ENCODE peak calls at places on chromosome 7, in five cellular contexts. J is body of pancreas, R is endodermal cell, H is astrocyte of the spinal cord, K is psoas muscle. I is an unnamed sample.
A peak's percentile ranks its signal among the peaks of the same experiment; 100 is the strongest.

GRCh38 chr7:80767655-80768054 is 129.2 kb downstream of the CD36 start:
- DNase-seq in R (no peak), H (no peak), K (no peak), J (no peak), I (no peak)

GRCh38 chr7:5177060-5177459 is 13.0 kb upstream of the WIPI2 start:
- DNase-seq in R (no peak), H (peak; percentile 51), K (peak; percentile 66), J (peak; percentile 93), I (peak; percentile 92)

GRCh38 chr7:22561356-22561755 is 61.4 kb upstream of the STEAP1B start:
- DNase-seq in K (peak; percentile 84), H (peak; percentile 100), J (peak; percentile 86), R (peak; percentile 91), I (peak; percentile 99)

GRCh38 chr7:108099650-108100049 is 30.5 kb downstream of the LAMB4 start:
- DNase-seq in J (no peak), R (no peak), K (no peak), H (no peak), I (peak; percentile 90)

GRCh38 chr7:27251513-27252306 is 9.1 kb downstream of the EVX1 start:
- DNase-seq in H (no peak), K (no peak), J (no peak), R (peak; percentile 79), I (no peak)

GRCh38 chr7:152180587-152180986 is 155.1 kb downstream of the GALNT11 start:
- DNase-seq in H (no peak), K (no peak), R (no peak), J (no peak), I (peak; percentile 12)

GRCh38 chr7:133545613-133546012 is 292.7 kb downstream of the EXOC4 start:
- DNase-seq in R (no peak), K (no peak), H (peak; percentile 51), J (no peak), I (peak; percentile 46)

GRCh38 chr7:154336295-154336694 is 284.1 kb downstream of the DPP6 start:
- DNase-seq in K (no peak), H (no peak), R (peak; percentile 59), J (no peak), I (no peak)

GRCh38 chr7:1460757-1461639 is 1.7 kb upstream of the MICALL2 start:
- DNase-seq in J (peak; percentile 80), K (peak; percentile 70), R (peak; percentile 69), H (peak; percentile 37), I (peak; percentile 72)

GRCh38 chr7:74379938-74380337 is 73.8 kb upstream of the GTF2IRD1 start:
- DNase-seq in H (no peak), R (no peak), J (peak; percentile 89), K (no peak), I (no peak)

GRCh38 chr7:94059747-94060146 is 55.6 kb upstream of the BET1 start:
- DNase-seq in R (no peak), J (no peak), H (no peak), K (no peak), I (peak; percentile 95)

GRCh38 chr7:134366481-134366880 is 49.8 kb upstream of the SLC35B4 start:
- DNase-seq in K (no peak), H (no peak), J (no peak), R (no peak), I (peak; percentile 27)

GRCh38 chr7:38929460-38930171 is 20.6 kb upstream of the VPS41 start:
- DNase-seq in R (no peak), K (no peak), H (no peak), J (peak; percentile 25), I (no peak)
- TF ChIP-seq CTCF in R (peak; percentile 30), K (no peak), H (no peak), J (no peak), I (no peak)

DNA sequence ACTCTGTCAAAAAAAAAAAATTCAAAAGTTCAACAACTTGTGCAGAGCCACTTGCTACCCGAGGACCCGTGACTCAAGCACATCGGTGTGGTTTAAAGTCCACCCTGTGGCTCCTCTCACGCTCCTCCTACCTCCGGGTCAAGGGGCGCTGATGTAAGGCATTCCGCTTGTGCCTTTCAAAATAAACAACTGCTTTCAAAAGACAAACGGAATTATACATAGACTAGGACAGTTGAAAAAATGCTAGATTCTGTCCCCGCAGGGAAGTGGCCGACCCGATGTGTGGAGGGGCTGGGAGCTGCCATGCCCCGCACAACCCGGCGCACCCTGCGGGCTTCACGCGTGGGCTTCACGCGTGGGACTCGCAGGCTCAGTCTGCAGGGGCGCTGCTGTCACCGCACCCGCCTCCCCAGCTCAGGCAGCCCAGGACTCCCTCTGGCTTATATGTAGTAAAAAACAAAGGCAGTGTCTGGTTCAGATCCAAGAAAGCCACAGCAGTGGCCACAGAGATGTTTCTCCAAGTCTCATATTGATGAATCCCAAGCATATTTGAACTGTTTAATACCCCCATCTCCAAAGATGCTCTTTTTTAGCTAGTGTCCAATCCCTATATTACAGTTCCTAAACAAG is 239.7 kb upstream of the INHBA start:
- DNase-seq in R (peak; percentile 54), J (no peak), H (peak; percentile 83), K (no peak), I (peak; percentile 61)
- H3K4me3 ChIP-seq in R (no peak overlapping the region), J (no peak overlapping the region), H (peak overlapping the region; percentile 20), K (no peak overlapping the region), I (peak overlapping the region; percentile 41)

GRCh38 chr7:47771301-47771989 is 176.8 kb downstream of the PKD1L1 start:
- DNase-seq in J (no peak), R (no peak), K (peak; percentile 28), H (peak; percentile 72), I (no peak)
- TF ChIP-seq CTCF in J (no peak), R (no peak), K (no peak), H (peak; percentile 15), I (no peak)

GRCh38 chr7:157853076-157853788 is 516.4 kb downstream of the DNAJB6 start:
- DNase-seq in K (no peak), H (no peak), J (no peak), R (no peak), I (no peak)

GRCh38 chr7:157850481-157851444 is 514.0 kb downstream of the DNAJB6 start:
- DNase-seq in J (no peak), R (no peak), H (no peak), K (no peak), I (no peak)

GRCh38 chr7:157849726-157850125 is 512.9 kb downstream of the DNAJB6 start:
- DNase-seq in J (no peak), H (no peak), R (no peak), K (no peak), I (no peak)

GRCh38 chr7:157853789-157854065 is 516.9 kb downstream of the DNAJB6 start:
- DNase-seq in J (no peak), H (no peak), R (no peak), K (no peak), I (no peak)

DNA sequence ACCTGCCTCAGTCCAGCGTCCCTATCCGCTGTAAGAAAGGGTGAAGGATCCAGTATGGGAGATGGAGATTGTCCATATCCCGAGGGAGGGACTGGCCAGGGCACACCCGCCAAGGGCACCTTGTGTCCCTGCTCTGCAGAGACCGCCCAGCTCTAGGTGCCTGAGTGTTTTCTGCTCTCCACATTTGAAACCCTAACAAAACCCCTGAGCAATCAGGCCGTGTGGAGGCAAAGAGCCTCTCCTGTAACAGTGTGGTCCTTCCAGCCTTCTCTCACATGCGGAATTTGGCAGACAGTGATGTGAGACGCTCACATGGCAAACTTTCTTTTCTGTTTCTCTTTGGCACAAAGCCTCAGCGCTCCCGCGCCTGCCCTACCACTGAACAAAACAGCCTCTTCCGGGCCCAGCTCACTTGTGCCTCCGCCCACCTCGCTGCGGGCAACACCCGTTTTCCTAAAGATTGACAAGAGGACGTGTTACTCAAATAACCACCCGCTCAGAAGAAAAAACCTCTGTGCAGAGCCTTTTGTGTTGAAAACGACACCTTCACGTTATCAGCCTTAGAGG is 514.8 kb downstream of the DNAJB6 start:
- DNase-seq in J (peak; percentile 71), R (peak; percentile 90), H (no peak), K (peak; percentile 65), I (peak; percentile 28)
- H3K4me3 ChIP-seq in J (no peak overlapping the region), R (no peak overlapping the region), H (no peak overlapping the region), K (no peak overlapping the region), I (no peak overlapping the region)

GRCh38 chr7:88040694-88041093 is 106.6 kb downstream of the ADAM22 start:
- DNase-seq in K (no peak), H (peak; percentile 64), J (no peak), R (no peak), I (peak; percentile 77)
- TF ChIP-seq CTCF in K (no peak), H (no peak), J (no peak), R (no peak), I (peak; percentile 5)

I was measured in fibroblast of mammary gland.